ENCODE peak calls at places on chromosome 15, in five cellular contexts. W is H1, G is sigmoid colon, S is GM12891, J is transverse colon. B is an unnamed sample.

GRCh38 chr15:33581032-33581431 is 270.3 kb downstream of the RYR3 start:
- DNase-seq in W (no peak), G (no peak), S (no peak), J (no peak), B (no peak)

GRCh38 chr15:70419046-70419445 is 321.3 kb upstream of the TLE3 start:
- DNase-seq in W (no peak), G (no peak), S (no peak), J (no peak), B (no peak)

GRCh38 chr15:28881170-28881569 is 4.6 kb upstream of the APBA2 start:
- DNase-seq in W (no peak), G (no peak), S (no peak), J (no peak), B (no peak)

GRCh38 chr15:59274126-59274970 is 67.7 kb downstream of the LDHAL6B start:
- DNase-seq in W (no peak), G (no peak), S (no peak), J (no peak), B (peak; percentile 19)

GRCh38 chr15:88493811-88494210 is 26.3 kb downstream of the MRPS11 start:
- DNase-seq in W (no peak), G (no peak), S (no peak), J (no peak), B (no peak)

GRCh38 chr15:45253330-45253729 is 1.3 kb downstream of the SLC28A2 start:
- DNase-seq in W (no peak), G (no peak), S (no peak), J (no peak), B (no peak)

GRCh38 chr15:79004336-79004735 is 59.5 kb upstream of the CTSH start:
- DNase-seq in W (no peak), G (no peak), S (peak; percentile 72), J (peak; percentile 18), B (peak; percentile 26)

GRCh38 chr15:34755419-34755773 is 598 bp upstream of the GJD2 start:
- DNase-seq in W (no peak), G (no peak), S (no peak), J (no peak), B (no peak)

GRCh38 chr15:78301813-78302212 is 2.4 kb upstream of the SKIC8 start:
- DNase-seq in W (no peak), G (no peak), S (no peak), J (no peak), B (no peak)

GRCh38 chr15:56496635-56497034 is 31.7 kb upstream of the MNS1 start:
- DNase-seq in W (no peak), G (no peak), S (peak; percentile 22), J (no peak), B (peak; percentile 21)

GRCh38 chr15:68315495-68316007 is 38.0 kb downstream of the FEM1B start:
- DNase-seq in W (no peak), G (no peak), S (no peak), J (no peak), B (no peak)

GRCh38 chr15:37037256-37037655 is 63.1 kb downstream of the MEIS2 start:
- DNase-seq in W (no peak), G (no peak), S (no peak), J (no peak), B (no peak)

GRCh38 chr15:92883643-92884458 is 16.3 kb upstream of the CHD2 start:
- DNase-seq in W (no peak), G (no peak), S (no peak), J (no peak), B (no peak)

GRCh38 chr15:82643992-82644391 is 3.2 kb downstream of the CPEB1 start:
- DNase-seq in W (no peak), G (no peak), S (no peak), J (no peak), B (no peak)

GRCh38 chr15:50576156-50576555 is 29.7 kb upstream of the USP50 start:
- DNase-seq in W (no peak), G (no peak), S (no peak), J (no peak), B (no peak)

GRCh38 chr15:27869697-27870281 is 229.3 kb downstream of the OCA2 start:
- DNase-seq in W (no peak), G (no peak), S (no peak), J (no peak), B (no peak)

GRCh38 chr15:29968099-29968892 is 114.5 kb upstream of the GOLGA8J start:
- DNase-seq in W (no peak), G (no peak), S (no peak), J (no peak), B (no peak)

GRCh38 chr15:43776718-43777292 is at the start of gene ELL3:
- DNase-seq in W (peak; percentile 33), G (peak; percentile 86), S (peak; percentile 43), J (peak; percentile 91), B (peak; percentile 79)

GRCh38 chr15:62324382-62324781 is 159.3 kb upstream of the C2CD4B start:
- DNase-seq in W (no peak), G (no peak), S (no peak), J (no peak), B (no peak)

GRCh38 chr15:29676961-29677402 is 145.3 kb downstream of the TJP1 start:
- DNase-seq in W (no peak), G (no peak), S (no peak), J (no peak), B (peak; percentile 47)

GRCh38 chr15:68599560-68600071 is 20.8 kb downstream of the CORO2B start:
- DNase-seq in W (no peak), G (no peak), S (no peak), J (no peak), B (no peak)

GRCh38 chr15:79088426-79089205 is 2.0 kb downstream of the RASGRF1 start:
- DNase-seq in W (no peak), G (no peak), S (no peak), J (no peak), B (no peak)

DNA sequence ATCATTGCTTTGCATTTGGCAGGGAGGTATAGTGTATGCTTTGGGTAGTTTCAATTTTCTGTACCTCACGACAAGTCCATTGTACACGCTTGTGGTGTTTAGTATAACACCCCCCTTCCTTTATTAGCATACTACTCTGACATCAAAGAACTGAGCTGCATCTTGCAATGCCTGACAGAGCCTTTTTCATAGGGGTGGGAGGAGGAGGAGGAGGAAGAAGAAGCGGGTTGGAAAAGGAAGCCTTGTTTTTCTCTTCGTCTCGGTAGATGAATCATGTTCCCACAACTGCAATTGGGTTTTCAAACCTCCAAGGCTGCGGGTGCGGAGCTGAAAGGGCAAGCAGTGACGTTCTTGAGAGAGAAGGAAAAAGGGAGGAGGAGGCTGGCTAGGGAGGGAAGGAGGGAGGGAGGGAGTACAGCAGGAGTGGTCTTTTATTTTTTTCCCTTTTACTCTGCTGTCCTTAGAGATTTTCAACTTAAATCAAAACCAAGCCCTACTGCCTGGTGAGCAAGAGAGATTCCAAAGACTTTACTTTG is 175.7 kb downstream of the KLHL25 start:
- DNase-seq in W (no peak), G (peak; percentile 92), S (no peak), J (peak; percentile 50), B (peak; percentile 34)
- TF ChIP-seq POLR2A in W (no peak), G (peak; percentile 47), S (peak; percentile 43), J (peak; percentile 51), B (no peak)

GRCh38 chr15:65651831-65652749 is 30.4 kb downstream of the SLC24A1 start:
- DNase-seq in W (no peak), G (no peak), S (no peak), J (no peak), B (no peak)
- TF ChIP-seq POLR2A in W (no peak), G (no peak), S (no peak), J (no peak), B (no peak)

DNA sequence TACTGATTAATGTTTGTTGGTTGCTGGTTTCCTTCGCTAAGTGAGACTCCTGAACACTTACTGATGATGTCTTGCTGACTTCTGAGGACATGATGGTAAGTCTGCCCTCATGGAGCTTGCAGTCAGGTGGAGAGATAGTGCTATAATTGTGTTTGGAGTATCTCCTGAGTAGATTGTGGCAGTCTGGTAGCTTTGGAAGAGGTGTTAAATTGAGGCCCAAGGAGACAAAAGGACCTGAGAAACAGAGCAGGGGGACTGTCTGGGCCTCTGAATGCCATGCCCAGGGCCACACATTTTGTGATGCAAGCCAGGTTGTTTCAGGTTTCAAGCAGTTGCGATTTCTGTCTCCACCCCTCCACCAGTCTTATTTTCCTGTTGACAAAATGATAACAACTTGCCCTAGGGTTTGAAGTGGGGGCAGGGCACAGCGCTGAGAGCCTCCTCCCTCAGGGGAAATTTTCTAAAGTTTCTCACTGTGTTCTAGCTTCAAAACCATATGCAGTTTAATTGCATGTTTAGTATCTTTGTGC is 16.7 kb downstream of the SMAD3 start:
- DNase-seq in W (no peak), G (no peak), S (no peak), J (peak; percentile 64), B (no peak)
- TF ChIP-seq POLR2A in W (no peak), G (no peak), S (no peak), J (no peak), B (no peak)

DNA sequence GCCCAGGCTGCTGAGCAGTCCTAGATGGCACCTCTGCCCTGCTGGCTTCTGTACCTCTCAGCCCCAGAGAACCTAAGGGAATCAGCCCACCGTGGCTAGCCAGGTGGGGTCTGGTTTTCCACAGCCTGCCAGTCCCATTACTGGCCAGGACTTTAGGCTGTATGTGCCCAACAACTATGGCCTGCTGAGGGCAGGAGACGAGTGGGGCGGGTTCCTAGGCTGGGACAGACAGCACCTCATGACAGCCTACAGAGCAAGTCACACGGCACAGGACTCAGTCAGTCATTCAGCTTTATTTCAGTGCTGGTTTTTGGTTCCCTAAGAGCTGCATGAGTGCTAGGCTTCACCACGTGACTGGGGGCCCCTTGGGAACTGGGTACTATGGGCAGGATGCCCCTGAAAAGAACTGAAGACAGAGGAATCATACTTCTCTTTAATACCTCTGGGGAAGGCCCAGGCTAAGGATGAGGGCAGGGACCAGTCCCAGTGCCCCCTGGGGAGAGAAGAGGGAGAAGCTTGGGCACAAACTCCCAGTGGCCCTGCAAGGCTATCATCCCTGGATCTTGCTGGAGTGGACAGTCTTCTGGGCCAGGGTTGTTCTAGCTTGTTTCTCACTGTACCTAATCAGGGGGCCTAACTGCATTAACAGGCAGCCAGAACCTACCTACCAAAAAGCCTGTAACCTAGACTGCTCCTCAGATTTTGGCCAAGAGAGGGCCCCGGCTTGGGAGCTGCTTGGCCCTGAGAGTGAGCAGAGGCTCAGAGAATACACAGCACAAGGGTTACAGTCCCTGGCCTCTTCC is 14.8 kb downstream of the CLK3 start:
- DNase-seq in W (no peak), G (no peak), S (no peak), J (no peak), B (no peak)
- TF ChIP-seq POLR2A in W (no peak), G (no peak), S (no peak), J (no peak), B (no peak)

DNA sequence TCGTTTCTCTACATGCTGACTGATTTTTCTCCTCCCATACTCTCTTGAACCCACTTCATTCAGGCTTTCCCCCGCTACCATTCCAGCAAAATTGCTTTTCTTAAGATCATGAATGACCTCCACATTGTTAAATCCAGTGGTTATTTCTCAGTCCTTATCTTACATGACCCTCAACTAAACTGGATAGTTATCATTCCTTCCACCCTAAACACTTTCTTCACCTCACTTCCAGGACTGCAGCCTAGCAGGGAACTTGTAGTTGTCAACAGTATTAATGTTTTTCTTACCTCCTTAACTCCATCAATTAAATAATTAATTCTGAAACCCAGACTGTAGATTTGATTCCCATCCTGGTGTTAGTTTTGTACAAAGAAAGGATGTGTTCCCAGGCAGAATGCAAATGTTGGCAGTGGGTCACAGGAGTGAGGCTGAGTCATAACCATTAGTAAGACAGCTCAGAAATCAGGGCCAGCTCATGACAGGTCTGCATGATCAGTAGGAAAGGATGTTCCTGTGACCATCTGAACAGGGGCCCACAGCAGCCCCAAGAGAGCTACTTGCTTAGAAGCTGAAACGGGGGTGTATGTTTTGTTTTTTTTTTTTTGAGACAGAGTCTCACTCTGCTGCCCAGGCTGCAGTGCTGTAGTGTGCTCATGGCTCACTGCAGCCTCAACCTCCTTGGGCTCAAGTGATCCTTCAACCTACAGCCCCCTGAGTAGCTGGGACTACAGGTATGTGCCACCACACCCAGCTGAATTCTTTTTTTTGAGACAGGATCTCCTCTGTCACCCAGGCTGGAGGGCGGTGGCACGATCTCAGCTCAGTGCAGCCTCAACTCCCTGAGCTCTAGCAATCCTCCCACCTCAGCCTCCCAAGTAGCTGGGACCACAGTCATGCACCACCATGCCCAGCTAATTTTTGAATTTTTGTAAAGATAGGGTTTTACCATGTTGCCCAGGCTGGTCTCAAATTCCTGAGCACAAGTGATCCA is 9.1 kb downstream of the BCL2L10 start:
- DNase-seq in W (no peak), G (peak; percentile 91), S (no peak), J (peak; percentile 47), B (peak; percentile 50)
- TF ChIP-seq POLR2A in W (no peak), G (no peak), S (no peak), J (no peak), B (no peak)

B was measured in H54.